ENCODE peak calls at places on chromosomes 6 and 20, in eight cellular contexts. V is astrocyte; A is stimulated activated CD8-positive, alpha-beta memory T cell treated with anti-CD3 and anti-CD28 coated beads, Interleukin-4, amount 100 ng/mL, for 24 hours; Y is kidney tubule cell; M is stimulated activated naive CD8-positive, alpha-beta T cell treated with anti-CD3 and anti-CD28 coated beads, Interleukin-15, amount 100 ng/mL, for 72 hours; C is naive thymus-derived CD4-positive, alpha-beta T cell; G is choroid plexus epithelial cell; U is amniotic stem cell. O is an unnamed sample.

GRCh38 chr6:225121-225721 is 67.1 kb upstream of the DUSP22 start:
- DNase-seq in V (no peak), A (peak), Y (peak), M (peak), C (peak), G (no peak), U (no peak), O (peak)

GRCh38 chr6:112203577-112204349 is 50.6 kb downstream of the LAMA4 start:
- DNase-seq in V (peak), A (no peak), Y (peak), M (no peak), C (no peak), G (peak), U (no peak), O (no peak)

GRCh38 chr6:46788791-46789190 is 4.4 kb upstream of the MEP1A start:
- DNase-seq in V (peak), A (no peak), Y (peak), M (no peak), C (no peak), G (no peak), U (no peak), O (no peak)

GRCh38 chr6:56046576-56046975 is 171.2 kb upstream of the BMP5 start:
- DNase-seq in V (peak), A (no peak), Y (peak), M (no peak), C (no peak), G (peak), U (no peak), O (no peak)

GRCh38 chr20:63536241-63536977 is 767 bp downstream of the PTK6 start:
- DNase-seq in V (no peak), A (no peak), Y (peak), M (no peak), C (no peak), G (peak), U (no peak), O (no peak)

GRCh38 chr20:34862724-34863123 is 9.9 kb downstream of the GGT7 start:
- DNase-seq in V (no peak), A (no peak), Y (no peak), M (no peak), C (no peak), G (no peak), U (no peak), O (no peak)

GRCh38 chr20:36466089-36466488 is 75.2 kb upstream of the MYL9 start:
- DNase-seq in V (no peak), A (no peak), Y (no peak), M (no peak), C (no peak), G (no peak), U (no peak), O (no peak)

GRCh38 chr6:15437090-15437489 is 191.2 kb downstream of the JARID2 start:
- DNase-seq in V (no peak), A (no peak), Y (peak), M (no peak), C (no peak), G (no peak), U (no peak), O (no peak)

GRCh38 chr6:136235233-136235564 is 14.9 kb downstream of the MTFR2 start:
- DNase-seq in V (peak), A (no peak), Y (peak), M (no peak), C (no peak), G (peak), U (no peak), O (no peak)

GRCh38 chr20:57089701-57090144 is 176.7 kb downstream of the BMP7 start:
- DNase-seq in V (no peak), A (peak), Y (peak), M (peak), C (peak), G (peak), U (no peak), O (peak)

GRCh38 chr20:34215711-34216381 is 25.4 kb upstream of the ASIP start:
- DNase-seq in V (peak), A (peak), Y (peak), M (peak), C (peak), G (peak), U (peak), O (peak)

GRCh38 chr6:152068622-152069261 is 261.3 kb downstream of the ESR1 start:
- DNase-seq in V (no peak), A (no peak), Y (no peak), M (no peak), C (no peak), G (peak), U (no peak), O (no peak)

GRCh38 chr6:107786709-107787588 is 37.2 kb downstream of the SCML4 start:
- DNase-seq in V (no peak), A (no peak), Y (no peak), M (no peak), C (no peak), G (no peak), U (no peak), O (no peak)

GRCh38 chr20:7459123-7459522 is 481.1 kb downstream of the HAO1 start:
- DNase-seq in V (peak), A (no peak), Y (no peak), M (no peak), C (no peak), G (peak), U (no peak), O (no peak)

GRCh38 chr6:25311251-25311910 is 32.2 kb downstream of the CARMIL1 start:
- DNase-seq in V (peak), A (no peak), Y (peak), M (no peak), C (no peak), G (no peak), U (peak), O (no peak)